ENCODE peak calls at places on chromosomes 13 and 19, in four cellular contexts. One of them, this sample, is unnamed.

GRCh38 chr19:38211206-38211605 is 12.8 kb downstream of the DPF1 start:
- DNase-seq in astrocyte: no peak
- DNase-seq in astrocyte of the spinal cord: no peak
- DNase-seq in mucosa of descending colon: no peak
- DNase-seq in this sample: no peak

GRCh38 chr13:63449549-63449948 is 2033.9 kb upstream of the PCDH20 start:
- DNase-seq in astrocyte: no peak
- DNase-seq in astrocyte of the spinal cord: no peak
- DNase-seq in mucosa of descending colon: no peak
- DNase-seq in this sample: no peak

GRCh38 chr19:39428309-39429112 is 7.2 kb downstream of the RPS16 start:
- DNase-seq in astrocyte: peak
- DNase-seq in mucosa of descending colon: peak
- DNase-seq in astrocyte of the spinal cord: peak
- DNase-seq in this sample: no peak

GRCh38 chr13:22926176-22927007 is 254.4 kb upstream of the SGCG start:
- DNase-seq in astrocyte: peak
- DNase-seq in astrocyte of the spinal cord: no peak
- DNase-seq in mucosa of descending colon: peak
- DNase-seq in this sample: no peak

GRCh38 chr19:18783958-18784785 is 6.9 kb downstream of the COMP start:
- DNase-seq in astrocyte: no peak
- DNase-seq in mucosa of descending colon: no peak
- DNase-seq in astrocyte of the spinal cord: no peak
- DNase-seq in this sample: no peak

GRCh38 chr19:3576696-3577443 is 4.1 kb downstream of the HMG20B start:
- DNase-seq in astrocyte: peak
- DNase-seq in mucosa of descending colon: peak
- DNase-seq in astrocyte of the spinal cord: peak
- DNase-seq in this sample: no peak

GRCh38 chr13:110757296-110757695 is 43.8 kb downstream of the ING1 start:
- DNase-seq in mucosa of descending colon: no peak
- DNase-seq in astrocyte of the spinal cord: no peak
- DNase-seq in astrocyte: no peak
- DNase-seq in this sample: no peak

GRCh38 chr19:17757125-17757524 is 5.8 kb downstream of the FCHO1 start:
- DNase-seq in astrocyte: peak
- DNase-seq in astrocyte of the spinal cord: peak
- DNase-seq in mucosa of descending colon: peak
- DNase-seq in this sample: no peak

GRCh38 chr13:18212873-18213272 is 968.8 kb downstream of the TUBA3C start:
- DNase-seq in astrocyte of the spinal cord: no peak
- DNase-seq in mucosa of descending colon: no peak
- DNase-seq in astrocyte: no peak
- DNase-seq in this sample: no peak

GRCh38 chr13:24148414-24149305 is 11.9 kb upstream of the SPATA13 start:
- DNase-seq in astrocyte: peak
- DNase-seq in astrocyte of the spinal cord: peak
- DNase-seq in mucosa of descending colon: no peak
- DNase-seq in this sample: no peak

GRCh38 chr19:55133639-55134444 is 15.2 kb downstream of the TNNT1 start:
- DNase-seq in mucosa of descending colon: no peak
- DNase-seq in astrocyte: no peak
- DNase-seq in astrocyte of the spinal cord: no peak
- DNase-seq in this sample: no peak

GRCh38 chr19:3586124-3586626 is 897 bp downstream of the GIPC3 start:
- DNase-seq in astrocyte of the spinal cord: no peak
- DNase-seq in mucosa of descending colon: no peak
- DNase-seq in astrocyte: no peak
- DNase-seq in this sample: no peak

GRCh38 chr13:111485491-111486250 is 165.2 kb downstream of the TEX29 start:
- DNase-seq in mucosa of descending colon: no peak
- DNase-seq in astrocyte: no peak
- DNase-seq in astrocyte of the spinal cord: no peak
- DNase-seq in this sample: no peak

GRCh38 chr19:17996826-17997316 is 11.1 kb upstream of the ARRDC2 start:
- DNase-seq in mucosa of descending colon: peak
- DNase-seq in astrocyte of the spinal cord: peak
- DNase-seq in astrocyte: peak
- DNase-seq in this sample: peak

GRCh38 chr19:31113250-31113685 is 236.0 kb downstream of the TSHZ3 start:
- DNase-seq in mucosa of descending colon: no peak
- DNase-seq in astrocyte of the spinal cord: peak
- DNase-seq in astrocyte: peak
- DNase-seq in this sample: no peak

GRCh38 chr13:20360041-20360491 is 127.9 kb upstream of the GJB6 start:
- DNase-seq in astrocyte of the spinal cord: peak
- DNase-seq in astrocyte: peak
- DNase-seq in mucosa of descending colon: no peak
- DNase-seq in this sample: no peak

GRCh38 chr13:59963827-59964226 is 199.9 kb downstream of the DIAPH3 start:
- DNase-seq in astrocyte: no peak
- DNase-seq in astrocyte of the spinal cord: no peak
- DNase-seq in mucosa of descending colon: no peak
- DNase-seq in this sample: no peak

GRCh38 chr19:11420429-11420893 is 1.3 kb upstream of the RGL3 start:
- DNase-seq in astrocyte: no peak
- DNase-seq in astrocyte of the spinal cord: no peak
- DNase-seq in mucosa of descending colon: peak
- DNase-seq in this sample: no peak

GRCh38 chr13:27808866-27809546 is 16.7 kb downstream of the GSX1 start:
- DNase-seq in astrocyte of the spinal cord: no peak
- DNase-seq in astrocyte: no peak
- DNase-seq in mucosa of descending colon: no peak
- DNase-seq in this sample: no peak

GRCh38 chr13:99312493-99312883 is 5.3 kb upstream of the GPR183 start:
- DNase-seq in astrocyte: peak
- DNase-seq in mucosa of descending colon: peak
- DNase-seq in astrocyte of the spinal cord: peak
- DNase-seq in this sample: no peak

GRCh38 chr19:29884466-29884865 is 57.6 kb upstream of the URI1 start:
- DNase-seq in astrocyte of the spinal cord: no peak
- DNase-seq in astrocyte: no peak
- DNase-seq in mucosa of descending colon: no peak
- DNase-seq in this sample: no peak

GRCh38 chr13:67515895-67516294 is 285.8 kb upstream of the PCDH9 start:
- DNase-seq in astrocyte: peak
- DNase-seq in astrocyte of the spinal cord: peak
- DNase-seq in mucosa of descending colon: no peak
- DNase-seq in this sample: no peak

GRCh38 chr13:81540777-81541176 is 1199.9 kb upstream of the SPRY2 start:
- DNase-seq in mucosa of descending colon: no peak
- DNase-seq in astrocyte: no peak
- DNase-seq in astrocyte of the spinal cord: peak
- DNase-seq in this sample: no peak

GRCh38 chr13:25881946-25882574 is 169.8 kb downstream of the SHISA2 start:
- DNase-seq in astrocyte of the spinal cord: peak
- DNase-seq in mucosa of descending colon: no peak
- DNase-seq in astrocyte: peak
- DNase-seq in this sample: no peak

GRCh38 chr19:3580156-3580955 is 4.9 kb upstream of the GIPC3 start:
- DNase-seq in astrocyte: peak
- DNase-seq in astrocyte of the spinal cord: peak
- DNase-seq in mucosa of descending colon: no peak
- DNase-seq in this sample: no peak

GRCh38 chr19:2461751-2462634 is 5.2 kb upstream of the LMNB2 start:
- DNase-seq in astrocyte of the spinal cord: peak
- DNase-seq in mucosa of descending colon: peak
- DNase-seq in astrocyte: peak
- DNase-seq in this sample: no peak

GRCh38 chr13:28137556-28137955 is 789 bp upstream of the PAN3 start:
- DNase-seq in astrocyte: no peak
- DNase-seq in astrocyte of the spinal cord: no peak
- DNase-seq in mucosa of descending colon: no peak
- DNase-seq in this sample: no peak

GRCh38 chr19:19528721-19529490 is at the start of gene YJEFN3:
- DNase-seq in astrocyte: peak
- DNase-seq in mucosa of descending colon: no peak
- DNase-seq in astrocyte of the spinal cord: peak
- DNase-seq in this sample: no peak

DNA sequence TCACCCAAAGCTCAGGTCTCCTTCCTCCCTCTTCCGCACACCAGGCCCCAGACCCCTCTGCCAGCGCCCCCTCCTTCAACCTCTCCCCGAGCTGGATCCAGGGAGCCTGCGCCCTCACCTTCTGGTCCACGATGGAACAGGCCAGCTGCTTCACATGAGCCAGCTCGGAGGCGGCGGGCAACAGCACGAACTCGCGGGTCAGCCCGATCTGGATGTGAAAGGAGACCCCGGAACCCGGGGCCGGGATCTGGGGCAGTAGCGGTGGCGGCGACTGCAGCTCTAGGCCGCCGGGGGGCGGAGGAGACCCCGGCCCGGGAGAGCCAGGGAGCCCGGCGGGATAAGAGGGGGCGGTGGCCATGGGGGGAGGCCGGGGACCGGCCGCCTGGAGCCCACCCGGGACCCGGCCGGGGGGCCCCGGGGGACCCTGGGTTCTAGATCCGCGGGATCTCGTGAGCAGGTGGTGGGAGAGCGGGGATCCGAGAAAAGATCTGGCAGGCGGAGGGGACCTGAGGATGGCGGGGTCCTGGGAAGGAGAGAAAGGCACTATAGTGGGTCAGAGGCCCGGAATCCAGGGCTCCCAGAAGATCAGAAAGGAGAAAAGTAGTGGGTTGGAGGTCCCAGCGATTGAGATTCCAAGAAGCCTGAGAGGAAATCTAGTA is 772 bp downstream of the PRKD2 start:
- DNase-seq in astrocyte: no peak
- DNase-seq in mucosa of descending colon: peak
- DNase-seq in astrocyte of the spinal cord: no peak
- DNase-seq in this sample: no peak
- TF ChIP-seq CTCF in astrocyte: no peak
- TF ChIP-seq CTCF in mucosa of descending colon: no peak
- TF ChIP-seq CTCF in astrocyte of the spinal cord: no peak
- TF ChIP-seq CTCF in this sample: peak

GRCh38 chr19:10339380-10339960 is at the start of gene ICAM3:
- DNase-seq in astrocyte: no peak
- DNase-seq in mucosa of descending colon: peak
- DNase-seq in astrocyte of the spinal cord: no peak
- DNase-seq in this sample: peak
- H3K4me3 ChIP-seq in astrocyte: no peak
- H3K4me3 ChIP-seq in mucosa of descending colon: no peak
- H3K4me3 ChIP-seq in astrocyte of the spinal cord: no peak
- H3K4me3 ChIP-seq in this sample: peak

GRCh38 chr19:45900661-45901431 is 1.6 kb downstream of the MYPOP start:
- DNase-seq in astrocyte of the spinal cord: no peak
- DNase-seq in astrocyte: no peak
- DNase-seq in mucosa of descending colon: no peak
- DNase-seq in this sample: no peak

GRCh38 chr19:45905016-45905415 is 2.6 kb upstream of the MYPOP start:
- DNase-seq in mucosa of descending colon: no peak
- DNase-seq in astrocyte: no peak
- DNase-seq in astrocyte of the spinal cord: no peak
- DNase-seq in this sample: no peak

GRCh38 chr19:45901432-45901903 is 945 bp downstream of the MYPOP start:
- DNase-seq in mucosa of descending colon: peak
- DNase-seq in astrocyte of the spinal cord: peak
- DNase-seq in astrocyte: no peak
- DNase-seq in this sample: no peak

GRCh38 chr19:45901912-45902650 is at the start of gene MYPOP:
- DNase-seq in astrocyte: no peak
- DNase-seq in mucosa of descending colon: peak
- DNase-seq in astrocyte of the spinal cord: no peak
- DNase-seq in this sample: no peak

DNA sequence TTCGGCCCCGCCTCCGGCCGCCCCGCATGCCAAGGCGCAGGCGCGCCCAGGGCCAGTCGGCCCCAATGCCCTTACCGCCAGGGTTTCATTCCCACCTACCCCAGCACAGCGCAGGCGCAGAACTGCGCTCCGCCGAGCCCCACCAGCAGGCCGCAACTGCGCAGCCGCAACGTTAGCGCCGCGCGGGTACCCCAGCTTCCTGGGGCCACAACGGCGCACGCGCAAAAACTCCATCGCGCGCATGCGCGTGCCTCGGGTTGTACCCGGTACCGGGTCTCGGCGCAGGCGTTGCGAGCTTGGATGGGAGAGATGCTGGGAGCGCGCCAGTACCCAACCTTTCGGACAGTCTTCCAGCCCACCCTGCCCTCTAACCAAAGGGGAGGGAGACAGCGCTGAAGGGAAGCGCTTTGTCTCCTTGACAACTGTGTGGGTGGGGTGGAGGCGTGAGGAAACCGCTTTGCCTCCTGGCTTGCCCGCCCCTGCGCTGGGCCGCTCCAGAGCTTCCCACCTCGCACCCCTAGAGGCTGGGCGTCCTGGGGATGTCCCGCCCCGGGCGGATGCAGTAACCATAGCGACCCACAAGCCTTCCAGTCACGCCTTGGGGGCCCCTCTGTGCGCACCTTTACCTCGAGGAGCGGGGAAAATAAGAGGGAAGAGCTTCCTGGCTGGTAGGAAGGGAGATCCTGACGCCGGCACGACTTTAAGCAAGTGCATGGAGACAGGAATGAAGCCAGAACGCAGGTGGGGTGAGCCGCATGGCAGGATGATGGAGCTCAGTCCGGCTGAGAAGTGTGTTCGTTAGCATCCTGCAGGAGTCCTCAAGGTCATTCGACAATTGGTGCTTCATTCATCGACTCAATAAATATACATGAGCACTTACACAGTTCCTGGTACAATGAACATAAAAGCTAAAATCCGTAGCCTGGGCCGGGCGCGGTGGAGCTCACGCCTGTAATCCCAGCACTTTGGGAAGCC is 525 bp upstream of the MYPOP start:
- DNase-seq in mucosa of descending colon: peak
- DNase-seq in astrocyte of the spinal cord: peak
- DNase-seq in astrocyte: peak
- DNase-seq in this sample: peak
- TF ChIP-seq CTCF in mucosa of descending colon: no peak
- TF ChIP-seq CTCF in astrocyte of the spinal cord: no peak
- TF ChIP-seq CTCF in astrocyte: peak
- TF ChIP-seq CTCF in this sample: no peak

GRCh38 chr19:49335071-49335783 is at the start of gene CD37:
- DNase-seq in astrocyte: no peak
- DNase-seq in mucosa of descending colon: no peak
- DNase-seq in astrocyte of the spinal cord: no peak
- DNase-seq in this sample: no peak
- H3K4me3 ChIP-seq in astrocyte: no peak
- H3K4me3 ChIP-seq in mucosa of descending colon: no peak
- H3K4me3 ChIP-seq in astrocyte of the spinal cord: no peak
- H3K4me3 ChIP-seq in this sample: peak

GRCh38 chr13:45718063-45718462 is 15.9 kb downstream of the CBY2 start:
- DNase-seq in mucosa of descending colon: no peak
- DNase-seq in astrocyte of the spinal cord: peak
- DNase-seq in astrocyte: peak
- DNase-seq in this sample: no peak
- TF ChIP-seq CTCF in mucosa of descending colon: no peak
- TF ChIP-seq CTCF in astrocyte of the spinal cord: peak
- TF ChIP-seq CTCF in astrocyte: peak
- TF ChIP-seq CTCF in this sample: peak